ENCODE peak calls at places on chromosomes 7 and 10, in ten cellular contexts. Y is GM19239; R is nephron progenitor cell; S is HT-29; B is cardiac fibroblast; F is stimulated activated CD4-positive, alpha-beta T cell treated with anti-CD3 and anti-CD28 coated beads, Interleukin-1b, Interleukin-23, amount 100 ng/mL, for 24 hours; X is GM23338; V is GF-D8; L is NCI-H1930; O is AG09319. Z is an unnamed sample.

GRCh38 chr7:78326870-78327269 is 528.3 kb downstream of the PHTF2 start:
- DNase-seq in Y (no peak), R (no peak), S (no peak), B (no peak), F (no peak), X (no peak), V (no peak), L (no peak), O (no peak), Z (peak)

GRCh38 chr7:55171157-55171556 is 152.3 kb downstream of the EGFR start:
- DNase-seq in Y (no peak), R (no peak), S (no peak), B (no peak), F (no peak), X (no peak), V (no peak), L (no peak), O (no peak), Z (no peak)

GRCh38 chr10:132613566-132614348 is 76.2 kb downstream of the INPP5A start:
- DNase-seq in Y (no peak), R (no peak), S (no peak), B (no peak), F (no peak), X (no peak), V (no peak), L (no peak), O (no peak), Z (no peak)

GRCh38 chr10:80506189-80506575 is 31.5 kb upstream of the SH2D4B start:
- DNase-seq in Y (no peak), R (no peak), S (peak), B (peak), F (no peak), X (no peak), V (no peak), L (no peak), O (no peak), Z (no peak)

GRCh38 chr7:150415161-150416160 is 35.0 kb upstream of the GIMAP8 start:
- DNase-seq in Y (no peak), R (no peak), S (no peak), B (no peak), F (no peak), X (no peak), V (no peak), L (no peak), O (no peak), Z (no peak)

GRCh38 chr10:89373916-89374711 is 3.7 kb upstream of the IFIT1B start:
- DNase-seq in Y (no peak), R (no peak), S (peak), B (peak), F (no peak), X (no peak), V (no peak), L (no peak), O (peak), Z (no peak)

GRCh38 chr10:122713091-122713885 is 13.6 kb upstream of the C10orf120 start:
- DNase-seq in Y (no peak), R (no peak), S (no peak), B (no peak), F (no peak), X (no peak), V (no peak), L (no peak), O (no peak), Z (no peak)

GRCh38 chr7:101536668-101537067 is 92.4 kb downstream of the MYL10 start:
- DNase-seq in Y (no peak), R (no peak), S (no peak), B (no peak), F (no peak), X (no peak), V (no peak), L (no peak), O (no peak), Z (no peak)

GRCh38 chr7:24346716-24347115 is 62.7 kb downstream of the NPY start:
- DNase-seq in Y (no peak), R (no peak), S (no peak), B (no peak), F (no peak), X (no peak), V (no peak), L (no peak), O (no peak), Z (no peak)

GRCh38 chr7:138886501-138886917 is 88.5 kb upstream of the ATP6V0A4 start:
- DNase-seq in Y (peak), R (no peak), S (peak), B (peak), F (no peak), X (peak), V (peak), L (no peak), O (peak), Z (peak)

GRCh38 chr10:16965740-16966447 is 148.7 kb upstream of the RSU1 start:
- DNase-seq in Y (no peak), R (no peak), S (peak), B (peak), F (no peak), X (peak), V (no peak), L (no peak), O (peak), Z (peak)